ENCODE peak calls at places on chromosomes 2 and 18, in four cellular contexts. G is posterior cingulate gyrus, T is NCI-H460, B is choroid plexus epithelial cell. H is an unnamed sample.
A peak's percentile ranks its signal among the peaks of the same experiment; 100 is the strongest.

GRCh38 chr2:229032596-229033234 is 238.4 kb downstream of the PID1 start:
- DNase-seq in G (no peak), B (no peak), T (no peak), H (no peak)

GRCh38 chr2:234269769-234270204 is 219.3 kb downstream of the SPP2 start:
- DNase-seq in B (peak; percentile 72), G (no peak), T (no peak), H (no peak)

GRCh38 chr2:28277466-28277865 is 115.2 kb upstream of the FOSL2 start:
- DNase-seq in G (no peak), B (no peak), T (no peak), H (no peak)

GRCh38 chr2:138059487-138059886 is 95.2 kb downstream of the HNMT start:
- DNase-seq in B (peak; percentile 81), G (no peak), T (no peak), H (no peak)

GRCh38 chr18:13268035-13268700 is 49.6 kb downstream of the LDLRAD4 start:
- DNase-seq in T (no peak), B (peak; percentile 69), G (no peak), H (no peak)

GRCh38 chr2:211745295-211746097 is 793.1 kb downstream of the ERBB4 start:
- DNase-seq in B (peak; percentile 80), T (peak; percentile 62), G (peak; percentile 29), H (peak; percentile 10)

GRCh38 chr2:96608459-96609455 is 29.4 kb downstream of the KANSL3 start:
- DNase-seq in B (peak; percentile 57), T (no peak), G (no peak), H (no peak)

GRCh38 chr2:43228782-43229659 is 2.6 kb upstream of the ZFP36L2 start:
- DNase-seq in G (no peak), B (peak; percentile 30), T (no peak), H (no peak)

GRCh38 chr2:10136187-10136934 is 13.8 kb downstream of the RRM2 start:
- DNase-seq in T (no peak), B (no peak), G (no peak), H (no peak)

GRCh38 chr18:49081511-49082146 is 130.9 kb upstream of the SMAD7 start:
- DNase-seq in B (peak; percentile 27), G (no peak), T (no peak), H (no peak)

GRCh38 chr2:36569267-36569860 is 28.6 kb downstream of the FEZ2 start:
- DNase-seq in B (peak; percentile 47), T (no peak), G (no peak), H (no peak)

GRCh38 chr18:410103-410502 is 90.4 kb downstream of the COLEC12 start:
- DNase-seq in T (no peak), G (no peak), B (no peak), H (no peak)

GRCh38 chr2:228642861-228643260 is 461.4 kb upstream of the SPHKAP start:
- DNase-seq in G (no peak), T (no peak), B (no peak), H (no peak)

GRCh38 chr18:10131036-10131774 is 217.4 kb downstream of the VAPA start:
- DNase-seq in G (no peak), T (no peak), B (no peak), H (no peak)

GRCh38 chr2:232479341-232480200 is 8.1 kb downstream of the ECEL1 start:
- DNase-seq in T (no peak), B (no peak), G (no peak), H (no peak)